ENCODE peak calls at places on chromosomes 16 and 17, in four cellular contexts. E is Peyer's patch, J is adrenal gland, A is tibial nerve. I is an unnamed sample.

GRCh38 chr17:71224824-71225575 is 895.8 kb upstream of the SOX9 start:
- DNase-seq in A (no peak), J (no peak), E (no peak), I (no peak)

GRCh38 chr16:13436641-13437423 is 483.1 kb upstream of the ERCC4 start:
- DNase-seq in J (no peak), E (no peak), A (no peak), I (no peak)

GRCh38 chr16:28112908-28113307 is 49.4 kb upstream of the GSG1L start:
- DNase-seq in A (no peak), E (no peak), J (peak), I (no peak)

GRCh38 chr17:43913584-43913983 is 6.2 kb upstream of the MPP2 start:
- DNase-seq in A (no peak), E (no peak), J (no peak), I (no peak)

GRCh38 chr17:72445055-72445991 is 324.5 kb downstream of the SOX9 start:
- DNase-seq in J (no peak), E (peak), A (no peak), I (no peak)

GRCh38 chr17:64063766-64064224 is 43.4 kb upstream of the ICAM2 start:
- DNase-seq in A (no peak), J (peak), E (peak), I (no peak)

GRCh38 chr17:76473541-76473985 is 6.2 kb downstream of the AANAT start:
- DNase-seq in E (no peak), A (no peak), J (no peak), I (no peak)

GRCh38 chr17:59652119-59652518 is 32.4 kb downstream of the CLTC start:
- DNase-seq in A (no peak), E (no peak), J (no peak), I (no peak)

GRCh38 chr16:69941251-69942098 is 9.7 kb upstream of the CLEC18A start:
- DNase-seq in A (no peak), J (peak), E (peak), I (no peak)

GRCh38 chr16:89422905-89423630 is 67.3 kb downstream of the ANKRD11 start:
- DNase-seq in E (no peak), A (no peak), J (peak), I (peak)

GRCh38 chr17:31654936-31655335 is 204.1 kb downstream of the COPRS start:
- DNase-seq in A (no peak), J (no peak), E (no peak), I (peak)

DNA sequence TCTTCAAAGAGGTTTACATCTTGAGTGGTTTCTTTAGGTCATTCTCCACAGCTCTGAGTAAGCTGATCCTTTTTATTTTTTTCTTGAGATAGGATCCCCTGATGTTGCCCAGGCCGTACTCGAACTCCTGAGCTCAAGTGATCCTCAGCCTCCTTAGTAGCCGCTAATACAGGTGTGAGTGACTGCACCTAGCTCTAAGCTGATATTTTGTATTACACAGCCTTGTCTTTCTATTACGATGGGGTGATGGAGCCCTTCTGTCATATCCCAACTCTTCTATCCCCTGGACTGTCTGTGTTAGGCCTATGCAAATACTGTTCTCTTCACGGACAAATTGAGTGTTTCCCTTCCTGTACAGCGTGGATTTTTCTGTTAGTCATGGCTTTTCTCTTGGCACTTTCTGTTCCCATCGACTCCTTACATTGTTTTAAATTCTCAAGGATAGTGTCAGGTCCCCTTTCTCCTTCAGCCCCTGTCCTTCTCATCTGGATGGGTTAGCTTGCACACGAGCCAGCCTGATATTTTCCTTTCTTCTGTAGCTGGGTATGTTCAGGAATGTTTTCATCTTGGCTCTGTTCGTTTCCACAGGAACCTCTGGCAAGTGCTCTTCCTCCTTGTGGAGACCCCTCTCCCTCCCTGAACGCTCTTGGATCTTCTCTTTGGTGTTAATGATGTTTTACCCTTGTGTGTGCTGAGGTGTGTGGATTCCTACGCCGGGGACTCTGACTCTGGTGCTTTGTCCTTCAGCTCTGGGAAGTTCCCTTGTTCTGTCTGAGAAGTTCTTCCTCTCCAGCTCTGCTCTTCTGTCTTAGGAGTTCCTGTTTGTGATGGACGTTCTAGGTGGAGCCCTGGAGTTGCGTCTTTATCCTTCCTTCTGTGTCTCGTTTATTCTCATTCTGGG is 2.3 kb downstream of the BANP start:
- DNase-seq in J (no peak), A (no peak), E (no peak), I (no peak)
- TF ChIP-seq POLR2A in J (no peak), A (no peak), E (no peak), I (no peak)

GRCh38 chr17:78774956-78775571 is 7.0 kb downstream of the CYTH1 start:
- DNase-seq in E (peak), J (no peak), A (no peak), I (no peak)
- TF ChIP-seq POLR2A in E (no peak), J (no peak), A (no peak), I (no peak)

DNA sequence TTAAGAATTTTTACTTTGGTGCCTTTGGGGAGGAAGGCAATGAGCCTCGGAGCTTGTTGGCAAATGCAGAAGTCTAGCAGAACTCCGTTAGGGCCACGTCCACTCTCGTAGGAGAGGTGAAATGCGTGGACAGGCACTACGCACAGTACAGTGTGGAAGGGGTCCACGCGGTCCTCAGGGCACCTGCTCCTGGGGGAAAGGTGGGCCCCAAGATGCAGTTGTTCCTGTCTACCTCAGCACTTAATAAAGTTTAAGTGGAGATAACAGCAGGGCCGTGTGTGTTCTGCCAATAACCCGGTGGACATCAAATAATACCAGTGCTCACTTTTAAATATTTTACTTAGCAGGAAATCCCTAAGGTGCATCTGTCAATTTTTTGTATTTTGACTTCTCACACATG is 1.8 kb downstream of the RAB11FIP3 start:
- DNase-seq in E (no peak), A (no peak), J (no peak), I (no peak)
- TF ChIP-seq POLR2A in E (no peak), A (no peak), J (no peak), I (no peak)

GRCh38 chr16:52921104-52921503 is 131.6 kb downstream of the CHD9NB start:
- DNase-seq in E (no peak), J (no peak), A (no peak), I (no peak)
- TF ChIP-seq POLR2A in E (no peak), J (no peak), A (no peak), I (no peak)

GRCh38 chr16:46885960-46886763 is 2.0 kb downstream of the GPT2 start:
- DNase-seq in J (no peak), E (no peak), A (peak), I (no peak)
- TF ChIP-seq POLR2A in J (no peak), E (no peak), A (peak), I (no peak)

GRCh38 chr16:22335668-22336246 is 38.5 kb downstream of the POLR3E start:
- DNase-seq in J (no peak), E (no peak), A (no peak), I (no peak)
- TF ChIP-seq POLR2A in J (no peak), E (no peak), A (no peak), I (no peak)

GRCh38 chr16:2720719-2721633 is 952 bp upstream of the PRSS27 start:
- DNase-seq in E (peak), J (peak), A (peak), I (peak)
- TF ChIP-seq POLR2A in E (no peak), J (no peak), A (no peak), I (no peak)

DNA sequence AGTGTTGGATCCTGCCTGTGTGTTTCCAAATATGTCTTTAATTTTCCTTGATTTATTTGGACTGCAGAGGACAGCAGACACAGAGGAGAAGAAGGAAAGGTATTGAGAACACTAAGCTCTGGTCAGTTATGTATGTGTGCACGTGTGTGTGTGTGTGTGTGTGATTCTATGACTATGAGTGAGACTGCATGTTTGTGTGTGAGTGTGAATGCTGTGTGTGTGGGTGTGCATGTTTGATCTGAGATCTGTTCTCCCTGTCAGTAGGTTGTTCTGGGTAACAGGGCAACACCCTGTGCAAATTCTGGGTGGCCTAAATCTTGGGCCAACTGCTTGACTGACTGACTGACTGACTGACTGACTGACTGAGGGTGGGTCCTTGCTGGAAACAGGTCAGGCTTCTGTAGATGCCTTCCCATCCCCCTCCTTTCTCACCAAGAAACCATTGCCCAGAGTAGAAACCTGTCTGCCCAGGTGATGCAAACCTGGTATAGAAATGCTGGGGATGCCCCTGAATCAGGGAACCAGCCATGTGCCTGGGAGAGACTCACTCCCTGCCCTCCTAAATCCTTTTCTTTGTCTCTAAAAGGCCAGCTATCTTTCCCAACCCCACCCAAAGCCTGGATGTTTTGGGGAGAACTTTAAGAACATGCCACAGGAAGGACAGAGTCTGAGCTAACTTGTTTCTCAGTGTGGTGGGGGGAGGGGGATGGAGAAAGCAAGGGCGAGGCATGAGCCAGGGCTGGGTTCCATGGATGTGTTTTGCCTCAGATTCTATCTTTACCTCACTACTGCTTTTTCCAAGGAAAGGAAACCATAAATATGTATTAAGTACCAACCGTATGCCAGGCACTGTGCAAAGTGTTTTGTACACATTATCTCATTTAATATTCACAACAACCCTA is 4.4 kb upstream of the NR1D1 start:
- DNase-seq in J (no peak), A (no peak), E (no peak), I (no peak)
- TF ChIP-seq POLR2A in J (no peak), A (no peak), E (no peak), I (no peak)

GRCh38 chr17:8366231-8366630 is 10.3 kb downstream of the KRABD2 start:
- DNase-seq in E (no peak), A (no peak), J (peak), I (peak)
- TF ChIP-seq POLR2A in E (no peak), A (no peak), J (no peak), I (no peak)

GRCh38 chr17:47970725-47971511 is at the start of gene CDK5RAP3:
- DNase-seq in A (peak), J (peak), E (peak), I (peak)

GRCh38 chr17:47969975-47970724 is 763 bp upstream of the CDK5RAP3 start:
- DNase-seq in A (no peak), E (no peak), J (no peak), I (no peak)

GRCh38 chr17:47966079-47966519 is 4.8 kb upstream of the CDK5RAP3 start:
- DNase-seq in J (no peak), A (no peak), E (peak), I (no peak)

GRCh38 chr17:47968836-47969235 is 2.1 kb upstream of the CDK5RAP3 start:
- DNase-seq in E (no peak), A (no peak), J (no peak), I (no peak)

DNA sequence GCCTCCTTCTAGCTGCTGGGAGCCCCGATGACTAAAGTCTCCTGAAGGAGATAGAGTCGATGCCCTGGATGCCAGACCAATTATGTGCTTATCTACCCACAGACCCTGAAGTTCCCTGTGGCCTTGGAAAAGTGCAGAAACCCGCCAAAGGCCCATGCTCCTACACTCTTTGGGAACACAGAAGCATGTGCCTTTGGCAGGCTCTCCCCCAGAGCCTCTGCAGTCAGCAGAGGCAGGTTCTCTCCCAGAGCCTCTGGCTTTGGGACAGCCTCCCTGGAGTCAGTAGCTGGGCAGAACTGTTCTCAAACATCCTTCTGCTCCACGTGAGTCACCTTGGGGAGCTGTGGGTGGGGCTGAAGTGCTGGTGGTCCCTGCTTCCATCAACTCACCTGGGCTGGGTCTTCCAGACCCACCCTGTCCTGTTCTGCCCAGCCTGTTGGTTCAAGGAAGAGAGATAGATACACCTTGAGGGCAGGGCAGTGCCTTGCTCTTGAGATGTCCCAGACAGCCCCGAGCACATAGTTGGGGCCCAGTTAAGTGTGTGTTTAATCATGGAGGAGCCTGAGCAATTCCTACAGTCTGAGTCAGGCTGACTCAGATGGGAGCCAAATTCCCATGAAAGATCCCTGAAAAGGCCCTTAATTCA is 3.2 kb upstream of the CDK5RAP3 start:
- DNase-seq in A (no peak), E (peak), J (no peak), I (peak)
- TF ChIP-seq POLR2A in A (no peak), E (no peak), J (no peak), I (no peak)